ENCODE peak calls at places on chromosomes 4 and X, in eight cellular contexts. One of them, this sample, is unnamed. For H3K4me1, the result is how much of the 10 kb centered on the place peaks cover.

GRCh38 chr4:22573198-22573597 is 57.3 kb upstream of the ADGRA3 start:
- DNase-seq in heart right ventricle: peak
- DNase-seq in body of pancreas: peak
- DNase-seq in lower lobe of right lung: peak
- DNase-seq in pancreas: peak
- DNase-seq in heart left ventricle: peak
- DNase-seq in stomach: peak
- DNase-seq in A549: no peak
- DNase-seq in this sample: no peak

GRCh38 chr4:3466691-3467600 is 3.8 kb downstream of the DOK7 start:
- DNase-seq in lower lobe of right lung: peak
- DNase-seq in pancreas: peak
- DNase-seq in heart right ventricle: no peak
- DNase-seq in stomach: no peak
- DNase-seq in A549: no peak
- DNase-seq in body of pancreas: no peak
- DNase-seq in heart left ventricle: peak
- DNase-seq in this sample: peak

GRCh38 chr4:41360214-41360910 is 103.6 kb downstream of the UCHL1 start:
- DNase-seq in heart right ventricle: peak
- DNase-seq in body of pancreas: peak
- DNase-seq in A549: peak
- DNase-seq in heart left ventricle: peak
- DNase-seq in lower lobe of right lung: peak
- DNase-seq in stomach: peak
- DNase-seq in pancreas: peak
- DNase-seq in this sample: peak

GRCh38 chr4:120824905-120825304 is 97.6 kb downstream of the PRDM5 start:
- DNase-seq in stomach: no peak
- DNase-seq in body of pancreas: no peak
- DNase-seq in heart right ventricle: no peak
- DNase-seq in lower lobe of right lung: no peak
- DNase-seq in pancreas: no peak
- DNase-seq in heart left ventricle: no peak
- DNase-seq in A549: no peak
- DNase-seq in this sample: no peak

GRCh38 chr4:151340751-151341385 is 15.5 kb upstream of the SH3D19 start:
- DNase-seq in stomach: no peak
- DNase-seq in A549: no peak
- DNase-seq in body of pancreas: no peak
- DNase-seq in lower lobe of right lung: no peak
- DNase-seq in pancreas: no peak
- DNase-seq in heart right ventricle: no peak
- DNase-seq in heart left ventricle: no peak
- DNase-seq in this sample: no peak

GRCh38 chr4:183960021-183960420 is 54.9 kb downstream of the STOX2 start:
- DNase-seq in stomach: peak
- DNase-seq in body of pancreas: peak
- DNase-seq in pancreas: peak
- DNase-seq in heart left ventricle: no peak
- DNase-seq in lower lobe of right lung: no peak
- DNase-seq in heart right ventricle: peak
- DNase-seq in A549: peak
- DNase-seq in this sample: no peak

GRCh38 chrX:143298663-143299241 is 218.5 kb downstream of the SPANXN3 start:
- DNase-seq in body of pancreas: no peak
- DNase-seq in heart left ventricle: no peak
- DNase-seq in pancreas: no peak
- DNase-seq in A549: no peak
- DNase-seq in stomach: no peak
- DNase-seq in heart right ventricle: no peak
- DNase-seq in lower lobe of right lung: no peak
- DNase-seq in this sample: no peak

GRCh38 chrX:1430451-1430850 is 22.3 kb downstream of the ASMTL start:
- DNase-seq in A549: no peak
- DNase-seq in heart right ventricle: no peak
- DNase-seq in body of pancreas: no peak
- DNase-seq in stomach: no peak
- DNase-seq in heart left ventricle: no peak
- DNase-seq in pancreas: no peak
- DNase-seq in lower lobe of right lung: no peak
- DNase-seq in this sample: peak

GRCh38 chrX:53768451-53769246 is 82.1 kb upstream of the HUWE1 start:
- DNase-seq in heart right ventricle: no peak
- DNase-seq in lower lobe of right lung: no peak
- DNase-seq in stomach: no peak
- DNase-seq in A549: no peak
- DNase-seq in heart left ventricle: no peak
- DNase-seq in body of pancreas: no peak
- DNase-seq in pancreas: no peak
- DNase-seq in this sample: no peak

GRCh38 chr4:139247241-139247640 is 32.8 kb downstream of the MGARP start:
- DNase-seq in heart right ventricle: no peak
- DNase-seq in body of pancreas: no peak
- DNase-seq in heart left ventricle: no peak
- DNase-seq in pancreas: no peak
- DNase-seq in A549: no peak
- DNase-seq in lower lobe of right lung: no peak
- DNase-seq in stomach: no peak
- DNase-seq in this sample: no peak

GRCh38 chr4:106816501-106816900 is 219.6 kb downstream of the DKK2 start:
- DNase-seq in body of pancreas: no peak
- DNase-seq in heart left ventricle: no peak
- DNase-seq in A549: no peak
- DNase-seq in lower lobe of right lung: no peak
- DNase-seq in stomach: no peak
- DNase-seq in heart right ventricle: no peak
- DNase-seq in pancreas: no peak
- DNase-seq in this sample: no peak

GRCh38 chr4:185109736-185110135 is 33.3 kb upstream of the SLC25A4 start:
- DNase-seq in heart left ventricle: no peak
- DNase-seq in lower lobe of right lung: no peak
- DNase-seq in pancreas: no peak
- DNase-seq in heart right ventricle: no peak
- DNase-seq in A549: no peak
- DNase-seq in body of pancreas: no peak
- DNase-seq in stomach: no peak
- DNase-seq in this sample: no peak

GRCh38 chrX:39011454-39012204 is 210.4 kb downstream of the MID1IP1 start:
- DNase-seq in heart right ventricle: peak
- DNase-seq in A549: no peak
- DNase-seq in body of pancreas: no peak
- DNase-seq in pancreas: no peak
- DNase-seq in heart left ventricle: no peak
- DNase-seq in stomach: peak
- DNase-seq in lower lobe of right lung: no peak
- DNase-seq in this sample: no peak

GRCh38 chr4:20253272-20253798 is 1.6 kb downstream of the SLIT2 start:
- DNase-seq in stomach: no peak
- DNase-seq in A549: no peak
- DNase-seq in pancreas: peak
- DNase-seq in lower lobe of right lung: no peak
- DNase-seq in body of pancreas: no peak
- DNase-seq in heart right ventricle: no peak
- DNase-seq in heart left ventricle: no peak
- DNase-seq in this sample: no peak
- H3K4me3 ChIP-seq in stomach: peak
- H3K4me3 ChIP-seq in A549: no peak
- H3K4me3 ChIP-seq in pancreas: peak
- H3K4me3 ChIP-seq in lower lobe of right lung: peak
- H3K4me3 ChIP-seq in body of pancreas: peak
- H3K4me3 ChIP-seq in heart right ventricle: peak
- H3K4me3 ChIP-seq in heart left ventricle: peak
- H3K4me3 ChIP-seq in this sample: peak

GRCh38 chrX:19879181-19879580 is 8.2 kb downstream of the SH3KBP1 start:
- DNase-seq in heart left ventricle: no peak
- DNase-seq in A549: no peak
- DNase-seq in body of pancreas: no peak
- DNase-seq in lower lobe of right lung: no peak
- DNase-seq in stomach: no peak
- DNase-seq in heart right ventricle: no peak
- DNase-seq in pancreas: no peak
- DNase-seq in this sample: no peak
- H3K4me1 ChIP-seq in heart left ventricle: under half
- H3K4me1 ChIP-seq in A549: under half
- H3K4me1 ChIP-seq in body of pancreas: under half
- H3K4me1 ChIP-seq in lower lobe of right lung: under half
- H3K4me1 ChIP-seq in stomach: under half
- H3K4me1 ChIP-seq in heart right ventricle: under half
- H3K4me1 ChIP-seq in pancreas: under half
- H3K4me1 ChIP-seq in this sample: under half

GRCh38 chrX:152813211-152813610 is 17.3 kb downstream of the CETN2 start:
- DNase-seq in stomach: no peak
- DNase-seq in lower lobe of right lung: no peak
- DNase-seq in heart right ventricle: no peak
- DNase-seq in heart left ventricle: no peak
- DNase-seq in pancreas: no peak
- DNase-seq in A549: no peak
- DNase-seq in body of pancreas: no peak
- DNase-seq in this sample: no peak

GRCh38 chrX:152814048-152814447 is 16.5 kb downstream of the CETN2 start:
- DNase-seq in heart left ventricle: no peak
- DNase-seq in lower lobe of right lung: no peak
- DNase-seq in body of pancreas: no peak
- DNase-seq in heart right ventricle: no peak
- DNase-seq in pancreas: no peak
- DNase-seq in A549: no peak
- DNase-seq in stomach: no peak
- DNase-seq in this sample: no peak

GRCh38 chrX:152806035-152806434 is 24.5 kb downstream of the CETN2 start:
- DNase-seq in body of pancreas: no peak
- DNase-seq in heart left ventricle: no peak
- DNase-seq in stomach: no peak
- DNase-seq in pancreas: no peak
- DNase-seq in heart right ventricle: no peak
- DNase-seq in lower lobe of right lung: no peak
- DNase-seq in A549: no peak
- DNase-seq in this sample: no peak

GRCh38 chrX:152810403-152810802 is 20.2 kb downstream of the CETN2 start:
- DNase-seq in pancreas: no peak
- DNase-seq in lower lobe of right lung: no peak
- DNase-seq in heart left ventricle: no peak
- DNase-seq in A549: peak
- DNase-seq in heart right ventricle: no peak
- DNase-seq in stomach: no peak
- DNase-seq in body of pancreas: no peak
- DNase-seq in this sample: no peak
- TF ChIP-seq CTCF in pancreas: no peak
- TF ChIP-seq CTCF in lower lobe of right lung: no peak
- TF ChIP-seq CTCF in heart left ventricle: no peak
- TF ChIP-seq CTCF in A549: no peak
- TF ChIP-seq CTCF in heart right ventricle: no peak
- TF ChIP-seq CTCF in stomach: no peak
- TF ChIP-seq CTCF in body of pancreas: no peak
- TF ChIP-seq CTCF in this sample: no peak

DNA sequence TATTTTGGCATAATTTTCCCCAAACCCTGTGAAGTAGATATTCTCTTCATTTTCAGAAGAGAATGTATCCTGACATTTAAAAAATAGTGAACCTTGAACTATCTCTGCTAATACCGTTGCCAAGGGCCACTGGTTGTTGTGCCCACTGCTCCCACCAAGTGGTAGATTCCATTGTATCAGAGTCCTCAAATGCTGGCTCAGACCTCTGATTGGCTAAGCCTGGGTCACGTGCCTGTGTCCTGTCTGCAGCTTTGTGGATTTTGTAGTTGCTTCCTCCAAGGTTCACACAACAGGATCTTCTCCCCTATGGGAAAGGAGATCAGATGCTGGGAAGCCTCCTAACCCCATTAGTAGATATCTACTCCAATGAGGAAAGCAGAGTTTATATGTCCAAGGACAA is 104.8 kb upstream of the CASK start:
- DNase-seq in heart left ventricle: no peak
- DNase-seq in A549: peak
- DNase-seq in heart right ventricle: no peak
- DNase-seq in lower lobe of right lung: no peak
- DNase-seq in body of pancreas: peak
- DNase-seq in stomach: no peak
- DNase-seq in pancreas: no peak
- DNase-seq in this sample: no peak
- H3K4me3 ChIP-seq in heart left ventricle: no peak
- H3K4me3 ChIP-seq in A549: no peak
- H3K4me3 ChIP-seq in heart right ventricle: no peak
- H3K4me3 ChIP-seq in lower lobe of right lung: no peak
- H3K4me3 ChIP-seq in body of pancreas: no peak
- H3K4me3 ChIP-seq in stomach: no peak
- H3K4me3 ChIP-seq in pancreas: no peak
- H3K4me3 ChIP-seq in this sample: no peak

GRCh38 chr4:85965529-85965928 is 394.3 kb downstream of the MAPK10 start:
- DNase-seq in lower lobe of right lung: no peak
- DNase-seq in stomach: no peak
- DNase-seq in pancreas: no peak
- DNase-seq in A549: no peak
- DNase-seq in body of pancreas: no peak
- DNase-seq in heart left ventricle: no peak
- DNase-seq in heart right ventricle: no peak
- DNase-seq in this sample: no peak
- H3K4me1 ChIP-seq in lower lobe of right lung: under half
- H3K4me1 ChIP-seq in stomach: under half
- H3K4me1 ChIP-seq in pancreas: under half
- H3K4me1 ChIP-seq in A549: under half
- H3K4me1 ChIP-seq in body of pancreas: under half
- H3K4me1 ChIP-seq in heart left ventricle: under half
- H3K4me1 ChIP-seq in heart right ventricle: under half
- H3K4me1 ChIP-seq in this sample: under half

DNA sequence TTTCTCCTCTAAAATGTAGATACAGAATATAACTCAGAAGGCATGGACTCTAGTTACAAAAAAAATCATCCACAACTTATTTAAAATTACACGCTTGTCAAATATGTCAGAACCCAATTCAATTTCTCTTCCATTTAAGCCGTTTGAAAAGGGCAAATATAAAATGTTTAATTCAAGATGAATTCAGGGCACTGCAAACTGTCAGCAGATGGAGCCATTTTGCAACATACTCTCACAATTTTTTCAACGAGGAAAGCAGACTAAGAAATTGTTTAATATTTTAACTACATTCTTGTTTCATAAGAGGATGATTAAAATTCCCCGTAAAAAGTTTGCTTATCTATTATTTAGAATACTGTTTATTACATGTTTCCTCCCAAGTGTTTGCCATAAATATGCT is 321.3 kb upstream of the CPXCR1 start:
- DNase-seq in heart left ventricle: no peak
- DNase-seq in heart right ventricle: no peak
- DNase-seq in pancreas: no peak
- DNase-seq in lower lobe of right lung: no peak
- DNase-seq in A549: peak
- DNase-seq in body of pancreas: no peak
- DNase-seq in stomach: no peak
- DNase-seq in this sample: no peak
- TF ChIP-seq CTCF in heart left ventricle: no peak
- TF ChIP-seq CTCF in heart right ventricle: no peak
- TF ChIP-seq CTCF in pancreas: no peak
- TF ChIP-seq CTCF in lower lobe of right lung: no peak
- TF ChIP-seq CTCF in A549: peak
- TF ChIP-seq CTCF in body of pancreas: no peak
- TF ChIP-seq CTCF in stomach: peak
- TF ChIP-seq CTCF in this sample: no peak

GRCh38 chr4:48490012-48490679 is at the start of gene ZAR1:
- DNase-seq in heart right ventricle: no peak
- DNase-seq in pancreas: peak
- DNase-seq in body of pancreas: no peak
- DNase-seq in stomach: no peak
- DNase-seq in lower lobe of right lung: peak
- DNase-seq in heart left ventricle: peak
- DNase-seq in A549: no peak
- DNase-seq in this sample: no peak
- H3K4me3 ChIP-seq in heart right ventricle: peak
- H3K4me3 ChIP-seq in pancreas: no peak
- H3K4me3 ChIP-seq in body of pancreas: no peak
- H3K4me3 ChIP-seq in stomach: peak
- H3K4me3 ChIP-seq in lower lobe of right lung: peak
- H3K4me3 ChIP-seq in heart left ventricle: peak
- H3K4me3 ChIP-seq in A549: no peak
- H3K4me3 ChIP-seq in this sample: peak

This sample was measured in spleen.